ENCODE peak calls at places on chromosomes 7 and 10, in four cellular contexts. P is PC-9; Q is stimulated activated CD8-positive, alpha-beta memory T cell treated with anti-CD3 and anti-CD28 coated beads, Interleukin-2, amount 100 ng/mL, for 1 hour; H is GM23338. R is an unnamed sample.

GRCh38 chr7:39342763-39343162 is 223.4 kb upstream of the YAE1 start:
- DNase-seq in Q (no peak), P (no peak), H (no peak), R (no peak)

GRCh38 chr7:147279951-147280350 is 1163.3 kb downstream of the CNTNAP2 start:
- DNase-seq in P (no peak), Q (no peak), H (no peak), R (no peak)

GRCh38 chr10:6119423-6119822 is 30.6 kb downstream of the RBM17 start:
- DNase-seq in H (no peak), P (no peak), Q (no peak), R (no peak)

GRCh38 chr10:107740962-107741690 is 576.6 kb upstream of the SORCS1 start:
- DNase-seq in Q (no peak), H (no peak), P (no peak), R (no peak)

GRCh38 chr10:32891261-32891660 is 66.8 kb downstream of the ITGB1 start:
- DNase-seq in P (no peak), Q (no peak), H (no peak), R (no peak)

GRCh38 chr7:457814-458510 is 61.7 kb downstream of the PDGFA start:
- DNase-seq in Q (no peak), H (no peak), P (no peak), R (no peak)

GRCh38 chr7:34728156-34728555 is 70.1 kb downstream of the NPSR1 start:
- DNase-seq in P (no peak), Q (no peak), H (no peak), R (no peak)

GRCh38 chr7:44471850-44472249 is 18.6 kb downstream of the NUDCD3 start:
- DNase-seq in Q (no peak), H (no peak), P (no peak), R (no peak)

GRCh38 chr7:18064242-18064838 is 36.7 kb upstream of the PRPS1L1 start:
- DNase-seq in Q (no peak), P (no peak), H (peak; percentile 69), R (no peak)

GRCh38 chr7:143987513-143987912 is 12.6 kb upstream of the OR6B1 start:
- DNase-seq in P (no peak), Q (no peak), H (no peak), R (no peak)

GRCh38 chr10:132793871-132794849 is 8.2 kb upstream of the NKX6-2 start:
- DNase-seq in Q (no peak), P (no peak), H (no peak), R (no peak)

GRCh38 chr10:52951819-52952218 is 179.2 kb upstream of the MBL2 start:
- DNase-seq in H (peak; percentile 91), Q (no peak), P (peak; percentile 45), R (no peak)

GRCh38 chr7:155871211-155871610 is 58.9 kb upstream of the SHH start:
- DNase-seq in Q (no peak), P (no peak), H (no peak), R (no peak)

GRCh38 chr7:27199820-27200760 is at the start of gene HOXA13:
- DNase-seq in Q (no peak), P (peak; percentile 83), H (peak; percentile 61), R (no peak)

GRCh38 chr7:140640060-140640611 is 477 bp downstream of the DENND2A start:
- DNase-seq in P (no peak), H (peak; percentile 74), Q (no peak), R (no peak)

GRCh38 chr10:128386231-128386630 is 260.0 kb upstream of the MKI67 start:
- DNase-seq in Q (no peak), H (no peak), P (no peak), R (no peak)

GRCh38 chr7:155767562-155768437 is 44.5 kb downstream of the SHH start:
- DNase-seq in P (no peak), Q (no peak), H (no peak), R (no peak)

GRCh38 chr10:73552819-73553218 is 38.3 kb downstream of the USP54 start:
- DNase-seq in P (no peak), Q (no peak), H (no peak), R (no peak)

GRCh38 chr10:95906675-95907453 is 911 bp upstream of the CC2D2B start:
- DNase-seq in H (peak; percentile 75), Q (no peak), P (peak; percentile 17), R (peak; percentile 3)